ENCODE peak calls at places on chromosomes 16 and 17, in six cellular contexts. One of them, this sample, is unnamed.

GRCh38 chr16:48531011-48531962 is 78.7 kb downstream of the N4BP1 start:
- DNase-seq in K562: no peak
- DNase-seq in tibial nerve: peak; percentile 54
- DNase-seq in HFFc6: no peak
- DNase-seq in ascending aorta: no peak
- DNase-seq in activated CD8-positive, alpha-beta memory T cell treated with anti-CD3 and anti-CD28 coated beads for 1 hour: no peak
- DNase-seq in this sample: peak; percentile 16

GRCh38 chr16:4624827-4625616 is 396 bp downstream of the MGRN1 start:
- DNase-seq in K562: peak; percentile 53
- DNase-seq in tibial nerve: peak; percentile 53
- DNase-seq in HFFc6: peak; percentile 22
- DNase-seq in ascending aorta: peak; percentile 83
- DNase-seq in activated CD8-positive, alpha-beta memory T cell treated with anti-CD3 and anti-CD28 coated beads for 1 hour: peak; percentile 21
- DNase-seq in this sample: peak; percentile 64

GRCh38 chr17:82734987-82735866 is at the start of gene FN3K:
- DNase-seq in K562: peak; percentile 84
- DNase-seq in tibial nerve: peak; percentile 31
- DNase-seq in HFFc6: no peak
- DNase-seq in ascending aorta: peak; percentile 84
- DNase-seq in activated CD8-positive, alpha-beta memory T cell treated with anti-CD3 and anti-CD28 coated beads for 1 hour: no peak
- DNase-seq in this sample: peak; percentile 58

GRCh38 chr16:10668322-10669045 is 26.2 kb downstream of the TEKT5 start:
- DNase-seq in K562: peak; percentile 45
- DNase-seq in tibial nerve: no peak
- DNase-seq in HFFc6: no peak
- DNase-seq in ascending aorta: no peak
- DNase-seq in activated CD8-positive, alpha-beta memory T cell treated with anti-CD3 and anti-CD28 coated beads for 1 hour: no peak
- DNase-seq in this sample: peak; percentile 31

GRCh38 chr17:72406501-72406900 is 285.7 kb downstream of the SOX9 start:
- DNase-seq in K562: no peak
- DNase-seq in tibial nerve: no peak
- DNase-seq in HFFc6: no peak
- DNase-seq in ascending aorta: no peak
- DNase-seq in activated CD8-positive, alpha-beta memory T cell treated with anti-CD3 and anti-CD28 coated beads for 1 hour: no peak
- DNase-seq in this sample: no peak

GRCh38 chr17:75854111-75854748 is 905 bp downstream of the WBP2 start:
- DNase-seq in K562: no peak
- DNase-seq in tibial nerve: peak; percentile 42
- DNase-seq in HFFc6: peak; percentile 62
- DNase-seq in ascending aorta: peak; percentile 87
- DNase-seq in activated CD8-positive, alpha-beta memory T cell treated with anti-CD3 and anti-CD28 coated beads for 1 hour: no peak
- DNase-seq in this sample: peak; percentile 84

GRCh38 chr16:14378131-14378551 is 251.9 kb downstream of the PARN start:
- DNase-seq in K562: peak; percentile 72
- DNase-seq in tibial nerve: no peak
- DNase-seq in HFFc6: peak; percentile 79
- DNase-seq in ascending aorta: no peak
- DNase-seq in activated CD8-positive, alpha-beta memory T cell treated with anti-CD3 and anti-CD28 coated beads for 1 hour: no peak
- DNase-seq in this sample: peak; percentile 73

GRCh38 chr17:29612094-29612403 is 10.7 kb downstream of the CORO6 start:
- DNase-seq in K562: no peak
- DNase-seq in tibial nerve: no peak
- DNase-seq in HFFc6: no peak
- DNase-seq in ascending aorta: no peak
- DNase-seq in activated CD8-positive, alpha-beta memory T cell treated with anti-CD3 and anti-CD28 coated beads for 1 hour: no peak
- DNase-seq in this sample: no peak

GRCh38 chr17:44236444-44236991 is 17.0 kb upstream of the UBTF start:
- DNase-seq in K562: no peak
- DNase-seq in tibial nerve: no peak
- DNase-seq in HFFc6: no peak
- DNase-seq in ascending aorta: no peak
- DNase-seq in activated CD8-positive, alpha-beta memory T cell treated with anti-CD3 and anti-CD28 coated beads for 1 hour: no peak
- DNase-seq in this sample: no peak

GRCh38 chr16:84618428-84619102 is 687 bp upstream of the COTL1 start:
- DNase-seq in K562: peak; percentile 80
- DNase-seq in tibial nerve: no peak
- DNase-seq in HFFc6: peak; percentile 98
- DNase-seq in ascending aorta: peak; percentile 79
- DNase-seq in activated CD8-positive, alpha-beta memory T cell treated with anti-CD3 and anti-CD28 coated beads for 1 hour: no peak
- DNase-seq in this sample: peak; percentile 99

GRCh38 chr17:56185905-56186783 is 32.9 kb downstream of the ANKFN1 start:
- DNase-seq in K562: no peak
- DNase-seq in tibial nerve: no peak
- DNase-seq in HFFc6: peak; percentile 93
- DNase-seq in ascending aorta: no peak
- DNase-seq in activated CD8-positive, alpha-beta memory T cell treated with anti-CD3 and anti-CD28 coated beads for 1 hour: no peak
- DNase-seq in this sample: peak; percentile 98

GRCh38 chr17:33416131-33416530 is 123.0 kb upstream of the ASIC2 start:
- DNase-seq in K562: no peak
- DNase-seq in tibial nerve: no peak
- DNase-seq in HFFc6: no peak
- DNase-seq in ascending aorta: no peak
- DNase-seq in activated CD8-positive, alpha-beta memory T cell treated with anti-CD3 and anti-CD28 coated beads for 1 hour: no peak
- DNase-seq in this sample: no peak

GRCh38 chr17:2710075-2710803 is 1.3 kb downstream of the CLUH start:
- DNase-seq in K562: no peak
- DNase-seq in tibial nerve: no peak
- DNase-seq in HFFc6: no peak
- DNase-seq in ascending aorta: no peak
- DNase-seq in activated CD8-positive, alpha-beta memory T cell treated with anti-CD3 and anti-CD28 coated beads for 1 hour: no peak
- DNase-seq in this sample: no peak

GRCh38 chr16:4682616-4683254 is 10.6 kb upstream of the NUDT16L1 start:
- DNase-seq in K562: peak; percentile 65
- DNase-seq in tibial nerve: no peak
- DNase-seq in HFFc6: no peak
- DNase-seq in ascending aorta: no peak
- DNase-seq in activated CD8-positive, alpha-beta memory T cell treated with anti-CD3 and anti-CD28 coated beads for 1 hour: no peak
- DNase-seq in this sample: no peak

GRCh38 chr16:12458591-12459400 is 344.9 kb downstream of the CPPED1 start:
- DNase-seq in K562: no peak
- DNase-seq in tibial nerve: peak; percentile 16
- DNase-seq in HFFc6: no peak
- DNase-seq in ascending aorta: no peak
- DNase-seq in activated CD8-positive, alpha-beta memory T cell treated with anti-CD3 and anti-CD28 coated beads for 1 hour: peak; percentile 1
- DNase-seq in this sample: no peak

GRCh38 chr16:4089811-4090293 is 26.4 kb downstream of the ADCY9 start:
- DNase-seq in K562: no peak
- DNase-seq in tibial nerve: no peak
- DNase-seq in HFFc6: no peak
- DNase-seq in ascending aorta: no peak
- DNase-seq in activated CD8-positive, alpha-beta memory T cell treated with anti-CD3 and anti-CD28 coated beads for 1 hour: no peak
- DNase-seq in this sample: no peak

GRCh38 chr17:61476476-61477203 is 24.4 kb downstream of the TBX4 start:
- DNase-seq in K562: no peak
- DNase-seq in tibial nerve: no peak
- DNase-seq in HFFc6: no peak
- DNase-seq in ascending aorta: no peak
- DNase-seq in activated CD8-positive, alpha-beta memory T cell treated with anti-CD3 and anti-CD28 coated beads for 1 hour: no peak
- DNase-seq in this sample: no peak

GRCh38 chr17:47935961-47936360 is 5.4 kb upstream of the PNPO start:
- DNase-seq in K562: peak; percentile 86
- DNase-seq in tibial nerve: no peak
- DNase-seq in HFFc6: peak; percentile 78
- DNase-seq in ascending aorta: no peak
- DNase-seq in activated CD8-positive, alpha-beta memory T cell treated with anti-CD3 and anti-CD28 coated beads for 1 hour: no peak
- DNase-seq in this sample: peak; percentile 94

GRCh38 chr17:32100971-32101631 is 41.2 kb upstream of the RHOT1 start:
- DNase-seq in K562: no peak
- DNase-seq in tibial nerve: no peak
- DNase-seq in HFFc6: no peak
- DNase-seq in ascending aorta: no peak
- DNase-seq in activated CD8-positive, alpha-beta memory T cell treated with anti-CD3 and anti-CD28 coated beads for 1 hour: no peak
- DNase-seq in this sample: no peak

GRCh38 chr16:12300946-12301500 is 324.5 kb downstream of the SNX29 start:
- DNase-seq in K562: no peak
- DNase-seq in tibial nerve: no peak
- DNase-seq in HFFc6: no peak
- DNase-seq in ascending aorta: no peak
- DNase-seq in activated CD8-positive, alpha-beta memory T cell treated with anti-CD3 and anti-CD28 coated beads for 1 hour: no peak
- DNase-seq in this sample: no peak

GRCh38 chr17:70563301-70563820 is 394.0 kb downstream of the KCNJ2 start:
- DNase-seq in K562: no peak
- DNase-seq in tibial nerve: no peak
- DNase-seq in HFFc6: no peak
- DNase-seq in ascending aorta: no peak
- DNase-seq in activated CD8-positive, alpha-beta memory T cell treated with anti-CD3 and anti-CD28 coated beads for 1 hour: no peak
- DNase-seq in this sample: peak; percentile 4

GRCh38 chr17:50258647-50259483 is 15.4 kb upstream of the TMEM92 start:
- DNase-seq in K562: peak; percentile 5
- DNase-seq in tibial nerve: no peak
- DNase-seq in HFFc6: peak; percentile 56
- DNase-seq in ascending aorta: peak; percentile 66
- DNase-seq in activated CD8-positive, alpha-beta memory T cell treated with anti-CD3 and anti-CD28 coated beads for 1 hour: no peak
- DNase-seq in this sample: no peak

GRCh38 chr16:69131167-69131748 is 1.1 kb downstream of the CHTF8 start:
- DNase-seq in K562: peak; percentile 83
- DNase-seq in tibial nerve: no peak
- DNase-seq in HFFc6: no peak
- DNase-seq in ascending aorta: no peak
- DNase-seq in activated CD8-positive, alpha-beta memory T cell treated with anti-CD3 and anti-CD28 coated beads for 1 hour: no peak
- DNase-seq in this sample: peak; percentile 38

GRCh38 chr16:54921229-54921824 is 9.3 kb upstream of the IRX5 start:
- DNase-seq in K562: no peak
- DNase-seq in tibial nerve: no peak
- DNase-seq in HFFc6: no peak
- DNase-seq in ascending aorta: no peak
- DNase-seq in activated CD8-positive, alpha-beta memory T cell treated with anti-CD3 and anti-CD28 coated beads for 1 hour: no peak
- DNase-seq in this sample: peak; percentile 63

GRCh38 chr17:51298508-51299371 is 38.4 kb downstream of the UTP18 start:
- DNase-seq in K562: peak; percentile 55
- DNase-seq in tibial nerve: no peak
- DNase-seq in HFFc6: peak; percentile 48
- DNase-seq in ascending aorta: no peak
- DNase-seq in activated CD8-positive, alpha-beta memory T cell treated with anti-CD3 and anti-CD28 coated beads for 1 hour: no peak
- DNase-seq in this sample: peak; percentile 42

GRCh38 chr16:23519282-23519681 is 9.0 kb upstream of the GGA2 start:
- DNase-seq in K562: peak; percentile 77
- DNase-seq in tibial nerve: no peak
- DNase-seq in HFFc6: no peak
- DNase-seq in ascending aorta: no peak
- DNase-seq in activated CD8-positive, alpha-beta memory T cell treated with anti-CD3 and anti-CD28 coated beads for 1 hour: no peak
- DNase-seq in this sample: no peak

GRCh38 chr16:70685061-70685937 is 554 bp downstream of the MTSS2 start:
- DNase-seq in K562: peak; percentile 35
- DNase-seq in tibial nerve: no peak
- DNase-seq in HFFc6: no peak
- DNase-seq in ascending aorta: no peak
- DNase-seq in activated CD8-positive, alpha-beta memory T cell treated with anti-CD3 and anti-CD28 coated beads for 1 hour: no peak
- DNase-seq in this sample: no peak

GRCh38 chr17:28725166-28725659 is 820 bp downstream of the TLCD1 start:
- DNase-seq in K562: peak; percentile 52
- DNase-seq in tibial nerve: no peak
- DNase-seq in HFFc6: peak; percentile 70
- DNase-seq in ascending aorta: no peak
- DNase-seq in activated CD8-positive, alpha-beta memory T cell treated with anti-CD3 and anti-CD28 coated beads for 1 hour: no peak
- DNase-seq in this sample: peak; percentile 75

GRCh38 chr17:37246085-37246484 is 129.7 kb upstream of the C17orf78 start:
- DNase-seq in K562: no peak
- DNase-seq in tibial nerve: no peak
- DNase-seq in HFFc6: no peak
- DNase-seq in ascending aorta: no peak
- DNase-seq in activated CD8-positive, alpha-beta memory T cell treated with anti-CD3 and anti-CD28 coated beads for 1 hour: no peak
- DNase-seq in this sample: no peak

This sample was measured in EL.